ENCODE peak calls at places on chromosomes 6 and 20, in five cellular contexts. W is colonic mucosa, T is ovary, L is mammary epithelial cell, P is A673. Z is an unnamed sample.

GRCh38 chr6:27894839-27895762 is 17.1 kb downstream of the OR2B2 start:
- DNase-seq in T (peak), W (peak), P (peak), L (peak), Z (peak)

GRCh38 chr20:25018841-25019240 is 26.3 kb upstream of the APMAP start:
- DNase-seq in W (no peak), P (no peak), L (no peak), T (no peak), Z (no peak)

GRCh38 chr20:45940053-45940452 is 5.6 kb downstream of the PCIF1 start:
- DNase-seq in L (no peak), P (no peak), W (no peak), T (no peak), Z (no peak)

GRCh38 chr20:61934716-61935530 is 130.8 kb downstream of the TAF4 start:
- DNase-seq in T (no peak), L (no peak), W (no peak), P (no peak), Z (peak)

GRCh38 chr6:82979657-82980056 is 86.0 kb downstream of the UBE3D start:
- DNase-seq in P (no peak), T (no peak), L (no peak), W (no peak), Z (peak)

GRCh38 chr6:16947461-16948159 is 154.2 kb upstream of the STMND1 start:
- DNase-seq in W (peak), P (peak), L (peak), T (no peak), Z (peak)

GRCh38 chr6:34888874-34889555 is at the start of gene ANKS1A:
- DNase-seq in L (peak), W (peak), P (peak), T (peak), Z (peak)

GRCh38 chr20:32463642-32464400 is 105.7 kb downstream of the ASXL1 start:
- DNase-seq in T (no peak), W (peak), L (no peak), P (no peak), Z (no peak)

GRCh38 chr20:51611625-51611890 is 69.0 kb upstream of the NFATC2 start:
- DNase-seq in P (no peak), T (no peak), W (no peak), L (no peak), Z (no peak)

GRCh38 chr20:61109221-61109805 is 142.7 kb upstream of the CDH4 start:
- DNase-seq in W (no peak), P (no peak), T (no peak), L (no peak), Z (no peak)

GRCh38 chr6:165390475-165390874 is 81.1 kb upstream of the C6orf118 start:
- DNase-seq in T (no peak), P (no peak), W (no peak), L (no peak), Z (no peak)

GRCh38 chr6:96939019-96939805 is 14.7 kb downstream of the KLHL32 start:
- DNase-seq in P (peak), T (no peak), W (peak), L (peak), Z (peak)

GRCh38 chr6:89321131-89321530 is 6.0 kb upstream of the GABRR2 start:
- DNase-seq in P (no peak), W (no peak), L (no peak), T (no peak), Z (no peak)

GRCh38 chr20:63269724-63270123 is 2.9 kb upstream of the ARFGAP1 start:
- DNase-seq in W (no peak), T (no peak), P (no peak), L (no peak), Z (no peak)

GRCh38 chr6:149211046-149211571 is 106.4 kb upstream of the TAB2 start:
- DNase-seq in T (no peak), P (no peak), L (peak), W (no peak), Z (peak)

GRCh38 chr6:136137008-136137689 is 113.0 kb downstream of the MTFR2 start:
- DNase-seq in T (no peak), L (peak), W (no peak), P (no peak), Z (no peak)

GRCh38 chr20:1802385-1803215 is 92.6 kb upstream of the SIRPA start:
- DNase-seq in P (peak), T (peak), W (peak), L (peak), Z (peak)

GRCh38 chr6:2632368-2632767 is 118.4 kb downstream of the MYLK4 start:
- DNase-seq in T (no peak), W (no peak), L (peak), P (no peak), Z (peak)

GRCh38 chr20:23094213-23094896 is 8.2 kb upstream of the CD93 start:
- DNase-seq in W (no peak), P (no peak), L (no peak), T (no peak), Z (no peak)

GRCh38 chr20:33522256-33522820 is 32.4 kb downstream of the CBFA2T2 start:
- DNase-seq in P (no peak), W (no peak), T (no peak), L (no peak), Z (peak)

GRCh38 chr6:73704260-73704659 is 8.3 kb downstream of the CD109 start:
- DNase-seq in P (peak), W (no peak), T (no peak), L (peak), Z (peak)

GRCh38 chr20:47315339-47315662 is 41.2 kb downstream of the ZMYND8 start:
- DNase-seq in T (no peak), L (no peak), P (peak), W (no peak), Z (peak)

GRCh38 chr6:79031821-79032590 is 46.0 kb downstream of the PHIP start:
- DNase-seq in W (no peak), L (peak), P (no peak), T (no peak), Z (peak)

GRCh38 chr6:118468682-118469465 is 79.2 kb upstream of the PLN start:
- DNase-seq in T (no peak), L (peak), P (no peak), W (no peak), Z (peak)

GRCh38 chr20:3082955-3083952 is 1.3 kb downstream of the AVP start:
- DNase-seq in W (no peak), T (no peak), L (no peak), P (no peak), Z (no peak)

GRCh38 chr20:20956586-20956985 is 149.6 kb downstream of the LINC00237 start:
- DNase-seq in W (no peak), L (no peak), T (no peak), P (no peak), Z (no peak)

GRCh38 chr6:139853302-139853992 is 479.0 kb upstream of the CITED2 start:
- DNase-seq in P (no peak), W (peak), L (no peak), T (no peak), Z (no peak)

GRCh38 chr20:40897177-40897700 is 131.4 kb upstream of the TOP1 start:
- DNase-seq in L (no peak), W (no peak), T (no peak), P (peak), Z (peak)

GRCh38 chr20:63163596-63164560 is 52.1 kb downstream of the YTHDF1 start:
- DNase-seq in L (no peak), W (no peak), P (peak), T (no peak), Z (no peak)

GRCh38 chr20:56430471-56430870 is 18.4 kb downstream of the CASS4 start:
- DNase-seq in T (no peak), W (no peak), L (no peak), P (no peak), Z (no peak)

GRCh38 chr6:63272397-63272796 is 47.4 kb downstream of the LGSN start:
- DNase-seq in W (no peak), T (no peak), L (peak), P (peak), Z (peak)

GRCh38 chr6:161836643-161837448 is 563.0 kb upstream of the AGPAT4 start:
- DNase-seq in T (no peak), L (no peak), W (no peak), P (no peak), Z (peak)

GRCh38 chr6:108953681-108954080 is 105.5 kb downstream of the ARMC2 start:
- DNase-seq in P (no peak), T (no peak), L (no peak), W (no peak), Z (peak)

GRCh38 chr6:33383427-33384185 is 8.0 kb upstream of the KIFC1 start:
- DNase-seq in T (no peak), L (no peak), W (no peak), P (no peak), Z (no peak)

GRCh38 chr6:161186173-161186769 is 87.6 kb downstream of the AGPAT4 start:
- DNase-seq in L (peak), T (no peak), W (peak), P (no peak), Z (peak)

GRCh38 chr20:17390655-17391054 is 140.5 kb downstream of the BFSP1 start:
- DNase-seq in L (no peak), T (no peak), W (no peak), P (no peak), Z (no peak)

GRCh38 chr6:111482959-111483735 is at the start of gene REV3L:
- DNase-seq in W (peak), P (peak), L (peak), T (peak), Z (peak)

GRCh38 chr6:111478749-111479148 is 4.3 kb downstream of the REV3L start:
- DNase-seq in T (no peak), L (peak), P (peak), W (no peak), Z (peak)

GRCh38 chr6:111481836-111482235 is 1.2 kb downstream of the REV3L start:
- DNase-seq in L (peak), W (peak), P (no peak), T (no peak), Z (peak)

GRCh38 chr6:111482236-111482958 is 621 bp downstream of the REV3L start:
- DNase-seq in L (peak), W (peak), P (peak), T (peak), Z (no peak)

GRCh38 chr6:111480988-111481830 is 1.8 kb downstream of the REV3L start:
- DNase-seq in P (no peak), T (no peak), W (no peak), L (peak), Z (peak)
- H3K4me3 ChIP-seq in P (peak), T (peak), W (peak), L (peak), Z (peak)

DNA sequence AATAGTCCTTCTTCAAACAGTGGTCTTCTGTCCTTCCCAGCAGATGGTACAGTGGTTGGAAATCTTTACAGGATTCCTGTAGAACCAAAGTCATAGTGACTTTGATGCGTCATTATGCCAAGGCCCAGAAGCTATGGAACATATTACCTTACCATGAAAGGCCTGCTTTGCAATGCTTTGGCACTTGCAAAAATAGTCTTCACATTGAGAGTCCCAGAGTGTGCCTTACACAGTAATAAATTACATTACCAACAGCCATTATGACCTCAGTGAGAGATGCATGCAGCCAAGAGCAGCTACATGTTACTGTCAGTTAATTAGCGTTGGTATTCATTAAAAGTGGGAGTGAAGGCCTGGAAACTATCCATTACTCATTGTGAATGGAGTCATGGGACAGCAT is 39.2 kb upstream of the HDDC2 start:
- DNase-seq in W (no peak), P (no peak), L (no peak), T (no peak), Z (no peak)
- TF ChIP-seq CTCF in W (no peak), P (no peak), L (no peak), T (no peak), Z (no peak)

GRCh38 chr6:85593438-85594196 is at the start of gene SNX14:
- DNase-seq in T (peak), W (peak), L (peak), P (peak), Z (peak)
- H3K4me3 ChIP-seq in T (peak), W (peak), L (peak), P (peak), Z (peak)

DNA sequence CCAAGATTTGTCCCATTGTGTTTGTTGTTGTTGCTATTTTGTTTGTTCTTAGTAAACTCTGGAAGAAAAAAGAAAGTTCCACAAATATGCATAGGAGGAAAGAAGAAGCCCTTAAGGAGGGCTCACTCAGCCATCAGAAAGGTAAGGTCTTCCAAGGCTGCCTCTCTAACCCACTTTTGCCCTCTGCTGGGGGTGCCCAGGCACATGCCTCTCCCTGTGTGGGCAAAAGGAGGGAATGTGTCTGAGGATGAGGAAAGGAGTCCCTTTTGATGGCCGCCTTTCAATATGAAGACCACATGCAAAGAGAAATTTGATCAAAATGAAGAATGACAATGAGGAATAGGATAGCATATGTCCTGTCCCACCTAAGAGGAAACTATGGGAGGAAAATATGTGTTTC is 248.2 kb upstream of the POU3F2 start:
- DNase-seq in W (no peak), L (no peak), P (no peak), T (no peak), Z (no peak)
- TF ChIP-seq CTCF in W (no peak), L (no peak), P (no peak), T (no peak), Z (no peak)